ENCODE peak calls at places on chromosomes 11 and 22, in ten cellular contexts. H is thoracic aorta, I is transverse colon, M is naive B cell, S is posterior vena cava, Q is fibroblast of the conjunctiva, U is ELR, E is COLO829, K is SK-N-DZ, X is fibroblast of lung. V is an unnamed sample.

GRCh38 chr11:2836335-2837095 is 49.1 kb downstream of the CDKN1C start:
- DNase-seq in Q (no peak), I (no peak), H (no peak), M (no peak), S (no peak), X (no peak), K (no peak), U (no peak), E (no peak), V (no peak)

GRCh38 chr22:31244044-31244942 is 32.2 kb downstream of the LIMK2 start:
- DNase-seq in X (peak), M (no peak), E (peak), Q (peak), S (peak), I (no peak), H (no peak), U (peak), K (no peak), V (no peak)

GRCh38 chr11:86174101-86175046 is 70.2 kb upstream of the EED start:
- DNase-seq in M (no peak), K (no peak), H (peak), Q (peak), S (peak), U (peak), X (peak), E (peak), I (no peak), V (peak)

GRCh38 chr22:25081409-25081824 is 118.2 kb upstream of the CRYBB3 start:
- DNase-seq in E (peak), S (no peak), M (no peak), K (no peak), Q (no peak), I (peak), U (peak), H (no peak), X (no peak), V (no peak)

GRCh38 chr11:30333405-30333804 is 10.5 kb downstream of the ARL14EP start:
- DNase-seq in Q (peak), H (no peak), I (no peak), U (peak), K (no peak), E (no peak), X (no peak), M (no peak), S (no peak), V (no peak)

GRCh38 chr11:33670250-33671011 is 30.2 kb downstream of the C11orf91 start:
- DNase-seq in S (no peak), U (peak), Q (no peak), M (no peak), K (no peak), I (no peak), E (peak), X (peak), H (no peak), V (no peak)

GRCh38 chr11:66727282-66727882 is 1.6 kb downstream of the SPTBN2 start:
- DNase-seq in Q (no peak), S (no peak), M (peak), K (peak), U (peak), I (peak), H (no peak), X (peak), E (no peak), V (no peak)

GRCh38 chr11:57776101-57776511 is 14.5 kb downstream of the CTNND1 start:
- DNase-seq in X (peak), I (no peak), E (no peak), U (no peak), H (no peak), Q (no peak), M (no peak), S (no peak), K (no peak), V (no peak)

GRCh38 chr22:20020533-20021195 is at the start of gene TANGO2:
- DNase-seq in Q (peak), S (peak), X (peak), I (peak), E (peak), U (peak), H (peak), K (peak), M (peak), V (peak)

GRCh38 chr11:23010790-23011340 is 150.6 kb upstream of the CCDC179 start:
- DNase-seq in X (no peak), H (no peak), E (no peak), Q (no peak), I (no peak), M (no peak), S (no peak), K (no peak), U (no peak), V (no peak)

GRCh38 chr22:30314918-30315317 is 11.8 kb downstream of the TBC1D10A start:
- DNase-seq in M (no peak), E (no peak), X (peak), Q (no peak), I (no peak), K (no peak), H (no peak), S (no peak), U (peak), V (no peak)

GRCh38 chr11:45413156-45413833 is 127.2 kb upstream of the SYT13 start:
- DNase-seq in H (no peak), K (no peak), U (no peak), Q (no peak), I (no peak), S (no peak), E (no peak), M (no peak), X (no peak), V (no peak)

GRCh38 chr11:130202009-130202817 is 42.6 kb downstream of the ST14 start:
- DNase-seq in H (no peak), U (no peak), X (no peak), S (peak), M (peak), E (no peak), I (no peak), Q (no peak), K (no peak), V (peak)

GRCh38 chr22:28904211-28904808 is 20.9 kb downstream of the ZNRF3 start:
- DNase-seq in U (peak), S (no peak), K (no peak), Q (no peak), E (no peak), I (no peak), H (no peak), M (no peak), X (peak), V (no peak)

GRCh38 chr11:115193931-115194797 is 310.1 kb downstream of the CADM1 start:
- DNase-seq in E (peak), I (no peak), Q (no peak), U (no peak), M (no peak), H (no peak), K (no peak), S (no peak), X (peak), V (no peak)

GRCh38 chr11:29527391-29527936 is 489.4 kb downstream of the KCNA4 start:
- DNase-seq in M (no peak), X (peak), E (peak), H (no peak), I (no peak), S (no peak), K (peak), Q (peak), U (peak), V (no peak)

GRCh38 chr11:131537196-131537595 is 166.8 kb downstream of the NTM start:
- DNase-seq in X (no peak), H (no peak), M (no peak), U (no peak), I (no peak), Q (no peak), S (no peak), K (no peak), E (no peak), V (no peak)

GRCh38 chr11:8685820-8686219 is 3.2 kb downstream of the RPL27A start:
- DNase-seq in E (no peak), Q (no peak), I (no peak), X (no peak), S (no peak), M (no peak), K (no peak), U (no peak), H (no peak), V (no peak)

GRCh38 chr11:107699371-107700348 is 12.2 kb downstream of the SLN start:
- DNase-seq in X (peak), H (no peak), M (no peak), S (no peak), E (peak), I (no peak), U (no peak), Q (no peak), K (no peak), V (no peak)

GRCh38 chr11:87529486-87529885 is 491.8 kb downstream of the TMEM135 start:
- DNase-seq in K (no peak), I (no peak), X (no peak), E (no peak), S (no peak), Q (no peak), H (no peak), M (no peak), U (no peak), V (no peak)

GRCh38 chr11:127412722-127413121 is 412.2 kb upstream of the KIRREL3 start:
- DNase-seq in H (no peak), X (no peak), E (no peak), I (no peak), U (no peak), S (no peak), K (no peak), M (no peak), Q (no peak), V (no peak)

GRCh38 chr11:79182794-79183193 is 258.0 kb downstream of the TENM4 start:
- DNase-seq in X (peak), K (no peak), E (no peak), U (peak), S (no peak), I (no peak), M (no peak), H (no peak), Q (peak), V (no peak)

GRCh38 chr11:9972917-9973504 is 309.1 kb downstream of the SWAP70 start:
- DNase-seq in M (peak), H (no peak), S (no peak), I (no peak), U (peak), Q (peak), K (peak), E (peak), X (peak), V (no peak)

GRCh38 chr22:46068176-46068907 is 82.0 kb upstream of the PPARA start:
- DNase-seq in M (no peak), E (no peak), U (peak), K (no peak), I (no peak), X (peak), S (no peak), H (no peak), Q (no peak), V (no peak)

GRCh38 chr11:57426754-57427691 is at the start of gene SLC43A3:
- DNase-seq in K (peak), X (peak), I (peak), S (peak), M (peak), H (no peak), U (peak), E (peak), Q (peak), V (peak)

GRCh38 chr11:124839051-124839971 is 25.9 kb upstream of the ROBO3 start:
- DNase-seq in U (no peak), M (peak), K (peak), I (no peak), H (no peak), X (no peak), Q (no peak), S (no peak), E (no peak), V (no peak)

GRCh38 chr11:83292709-83293435 is 6.7 kb upstream of the CCDC90B start:
- DNase-seq in K (peak), M (peak), U (peak), X (peak), Q (peak), E (peak), S (no peak), I (no peak), H (no peak), V (no peak)

GRCh38 chr11:63769044-63769718 is 606 bp upstream of the ZFTA start:
- DNase-seq in S (peak), Q (no peak), M (peak), U (peak), I (peak), H (no peak), K (no peak), X (peak), E (no peak), V (no peak)

GRCh38 chr11:66081505-66081904 is 11.4 kb downstream of the PACS1 start:
- DNase-seq in S (peak), H (no peak), X (peak), U (peak), Q (no peak), E (no peak), I (peak), M (peak), K (no peak), V (peak)